ENCODE peak calls at places on chromosomes 4 and X, in six cellular contexts. One of them, this sample, is unnamed.

GRCh38 chr4:100008048-100008447 is 58.0 kb upstream of the H2AZ1 start:
- DNase-seq in PC-9: no peak
- DNase-seq in A549: no peak
- DNase-seq in suprapubic skin: no peak
- DNase-seq in gastrocnemius medialis: no peak
- DNase-seq in GM12878: no peak
- DNase-seq in this sample: no peak

GRCh38 chrX:66676413-66676812 is 37.5 kb upstream of the EDA2R start:
- DNase-seq in PC-9: no peak
- DNase-seq in gastrocnemius medialis: no peak
- DNase-seq in suprapubic skin: no peak
- DNase-seq in GM12878: no peak
- DNase-seq in A549: no peak
- DNase-seq in this sample: no peak

GRCh38 chr4:115671581-115671980 is 558.2 kb upstream of the NDST4 start:
- DNase-seq in PC-9: no peak
- DNase-seq in GM12878: no peak
- DNase-seq in suprapubic skin: no peak
- DNase-seq in gastrocnemius medialis: no peak
- DNase-seq in A549: no peak
- DNase-seq in this sample: no peak

GRCh38 chr4:186144596-186145569 is 40.4 kb downstream of the FAM149A start:
- DNase-seq in suprapubic skin: peak; percentile 82
- DNase-seq in A549: peak; percentile 13
- DNase-seq in GM12878: no peak
- DNase-seq in gastrocnemius medialis: no peak
- DNase-seq in PC-9: no peak
- DNase-seq in this sample: no peak

GRCh38 chrX:39816871-39817731 is 280.7 kb downstream of the BCOR start:
- DNase-seq in PC-9: no peak
- DNase-seq in A549: no peak
- DNase-seq in gastrocnemius medialis: no peak
- DNase-seq in GM12878: no peak
- DNase-seq in suprapubic skin: no peak
- DNase-seq in this sample: peak; percentile 36

GRCh38 chr4:14908635-14909034 is 93.6 kb upstream of the CPEB2 start:
- DNase-seq in suprapubic skin: no peak
- DNase-seq in A549: no peak
- DNase-seq in GM12878: no peak
- DNase-seq in gastrocnemius medialis: no peak
- DNase-seq in PC-9: peak; percentile 88
- DNase-seq in this sample: no peak

GRCh38 chr4:101199507-101200285 is 147.6 kb downstream of the PPP3CA start:
- DNase-seq in GM12878: no peak
- DNase-seq in suprapubic skin: no peak
- DNase-seq in A549: no peak
- DNase-seq in gastrocnemius medialis: no peak
- DNase-seq in PC-9: no peak
- DNase-seq in this sample: no peak

GRCh38 chr4:98627883-98628282 is 30.5 kb downstream of the TSPAN5 start:
- DNase-seq in A549: no peak
- DNase-seq in gastrocnemius medialis: no peak
- DNase-seq in suprapubic skin: no peak
- DNase-seq in GM12878: no peak
- DNase-seq in PC-9: peak; percentile 52
- DNase-seq in this sample: no peak

GRCh38 chr4:47031713-47032404 is 492 bp downstream of the GABRB1 start:
- DNase-seq in PC-9: no peak
- DNase-seq in GM12878: no peak
- DNase-seq in gastrocnemius medialis: no peak
- DNase-seq in suprapubic skin: no peak
- DNase-seq in A549: no peak
- DNase-seq in this sample: no peak
- H3K4me3 ChIP-seq in PC-9: peak overlapping the region; percentile 54
- H3K4me3 ChIP-seq in GM12878: peak overlapping the region; percentile 21
- H3K4me3 ChIP-seq in gastrocnemius medialis: no peak overlapping the region
- H3K4me3 ChIP-seq in suprapubic skin: peak overlapping the region; percentile 51
- H3K4me3 ChIP-seq in A549: peak overlapping the region; percentile 31
- H3K4me3 ChIP-seq in this sample: peak overlapping the region; percentile 70

GRCh38 chr4:94410678-94411206 is 41.0 kb upstream of the PDLIM5 start:
- DNase-seq in A549: peak; percentile 35
- DNase-seq in gastrocnemius medialis: peak; percentile 87
- DNase-seq in PC-9: no peak
- DNase-seq in suprapubic skin: peak; percentile 70
- DNase-seq in GM12878: no peak
- DNase-seq in this sample: no peak
- H3K27ac ChIP-seq in A549: peak overlapping the region; percentile 88
- H3K27ac ChIP-seq in gastrocnemius medialis: peak overlapping the region; percentile 88
- H3K27ac ChIP-seq in PC-9: no peak overlapping the region
- H3K27ac ChIP-seq in suprapubic skin: no peak overlapping the region
- H3K27ac ChIP-seq in GM12878: no peak overlapping the region
- H3K27ac ChIP-seq in this sample: no peak overlapping the region

GRCh38 chr4:65550500-65550899 is 119.8 kb downstream of the EPHA5 start:
- DNase-seq in GM12878: no peak
- DNase-seq in gastrocnemius medialis: no peak
- DNase-seq in PC-9: no peak
- DNase-seq in suprapubic skin: no peak
- DNase-seq in A549: no peak
- DNase-seq in this sample: no peak

GRCh38 chr4:65546882-65547281 is 123.4 kb downstream of the EPHA5 start:
- DNase-seq in suprapubic skin: no peak
- DNase-seq in gastrocnemius medialis: no peak
- DNase-seq in GM12878: no peak
- DNase-seq in A549: no peak
- DNase-seq in PC-9: no peak
- DNase-seq in this sample: no peak

GRCh38 chr4:65552071-65552470 is 118.2 kb downstream of the EPHA5 start:
- DNase-seq in gastrocnemius medialis: no peak
- DNase-seq in GM12878: no peak
- DNase-seq in PC-9: no peak
- DNase-seq in A549: no peak
- DNase-seq in suprapubic skin: no peak
- DNase-seq in this sample: no peak
- H3K4me1 ChIP-seq in gastrocnemius medialis: no peaks in the 10 kb centered on the region
- H3K4me1 ChIP-seq in GM12878: no peaks in the 10 kb centered on the region
- H3K4me1 ChIP-seq in PC-9: no peaks in the 10 kb centered on the region
- H3K4me1 ChIP-seq in A549: no peaks in the 10 kb centered on the region
- H3K4me1 ChIP-seq in suprapubic skin: no peaks in the 10 kb centered on the region
- H3K4me1 ChIP-seq in this sample: no peaks in the 10 kb centered on the region

DNA sequence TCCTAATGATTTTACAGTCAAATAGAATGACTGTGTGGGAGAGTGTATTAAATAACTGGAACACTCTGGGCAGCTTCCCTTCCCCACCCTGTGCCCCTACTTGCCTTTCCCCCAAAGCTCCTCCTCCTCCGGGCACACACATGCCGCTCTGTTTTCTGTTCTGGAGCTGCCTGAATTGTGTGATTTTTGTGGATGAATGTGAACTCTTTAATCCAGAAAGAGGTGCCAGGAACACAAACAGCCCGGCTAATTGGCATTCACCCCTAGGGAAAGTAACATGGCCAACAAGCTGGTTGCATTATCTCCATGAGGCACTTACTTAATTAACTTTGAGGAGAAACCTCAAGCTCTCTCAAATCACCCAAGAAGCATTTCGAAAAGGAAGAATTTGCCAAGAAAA is 28.2 kb downstream of the FGF2 start:
- DNase-seq in GM12878: no peak
- DNase-seq in PC-9: peak; percentile 6
- DNase-seq in suprapubic skin: no peak
- DNase-seq in A549: no peak
- DNase-seq in gastrocnemius medialis: no peak
- DNase-seq in this sample: no peak
- H3K4me3 ChIP-seq in GM12878: no peak overlapping the region
- H3K4me3 ChIP-seq in PC-9: no peak overlapping the region
- H3K4me3 ChIP-seq in suprapubic skin: peak overlapping the region; percentile 21
- H3K4me3 ChIP-seq in A549: peak overlapping the region; percentile 3
- H3K4me3 ChIP-seq in gastrocnemius medialis: peak overlapping the region; percentile 19
- H3K4me3 ChIP-seq in this sample: no peak overlapping the region

GRCh38 chrX:68697465-68698125 is 50.1 kb downstream of the STARD8 start:
- DNase-seq in suprapubic skin: no peak
- DNase-seq in gastrocnemius medialis: no peak
- DNase-seq in GM12878: no peak
- DNase-seq in PC-9: no peak
- DNase-seq in A549: no peak
- DNase-seq in this sample: no peak
- H3K27ac ChIP-seq in suprapubic skin: no peak overlapping the region
- H3K27ac ChIP-seq in gastrocnemius medialis: peak overlapping the region; percentile 86
- H3K27ac ChIP-seq in GM12878: no peak overlapping the region
- H3K27ac ChIP-seq in PC-9: no peak overlapping the region
- H3K27ac ChIP-seq in A549: no peak overlapping the region
- H3K27ac ChIP-seq in this sample: no peak overlapping the region

DNA sequence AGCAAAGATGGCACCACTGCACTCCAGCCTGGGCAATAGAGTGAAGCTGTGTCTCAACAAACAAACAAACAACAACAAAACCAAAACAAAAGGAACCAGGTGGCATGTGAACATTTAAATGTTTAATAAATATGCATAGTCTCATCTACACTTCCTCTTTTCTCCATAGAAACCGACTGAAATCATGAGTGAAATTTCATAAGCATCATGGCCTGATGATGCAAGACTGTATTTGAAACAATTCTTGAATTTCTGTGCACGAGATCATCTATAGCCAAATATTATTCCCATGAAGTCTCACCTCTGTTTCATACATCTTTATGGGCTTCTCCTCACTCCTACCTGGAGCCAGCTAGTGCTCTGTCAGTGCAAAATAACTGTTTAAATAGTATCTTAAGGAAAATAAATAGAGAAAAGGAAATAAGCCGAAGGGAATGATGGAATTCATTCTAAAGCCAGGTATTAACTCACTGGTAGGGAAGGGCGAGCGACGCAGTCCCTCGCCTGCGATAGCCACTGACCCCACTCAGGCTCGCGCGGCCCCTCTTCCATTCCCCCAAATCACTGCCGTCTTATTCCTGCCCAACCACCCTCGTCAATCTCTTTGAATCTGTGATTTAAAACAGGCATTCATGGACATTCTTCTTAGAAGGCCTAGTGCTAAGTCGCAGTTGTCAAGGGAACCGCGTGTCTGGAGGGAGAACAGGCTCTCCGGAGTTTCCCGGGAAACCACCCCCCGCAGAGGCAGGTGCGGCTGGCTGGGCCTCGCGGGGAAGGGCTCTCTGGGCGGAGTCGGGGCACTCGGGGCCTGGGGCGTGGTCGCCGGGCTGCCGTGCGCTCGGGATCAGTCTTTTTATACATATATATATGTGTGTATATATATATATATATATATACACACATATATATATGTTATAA is 52.4 kb upstream of the TRIM2 start:
- DNase-seq in suprapubic skin: no peak
- DNase-seq in PC-9: peak; percentile 66
- DNase-seq in gastrocnemius medialis: no peak
- DNase-seq in GM12878: no peak
- DNase-seq in A549: no peak
- DNase-seq in this sample: no peak
- H3K4me1 ChIP-seq in suprapubic skin: peaks cover 20% of the 10 kb centered on the region
- H3K4me1 ChIP-seq in PC-9: peaks cover 15% of the 10 kb centered on the region
- H3K4me1 ChIP-seq in gastrocnemius medialis: peaks cover 16% of the 10 kb centered on the region
- H3K4me1 ChIP-seq in GM12878: peaks cover 28% of the 10 kb centered on the region
- H3K4me1 ChIP-seq in A549: peaks cover 32% of the 10 kb centered on the region
- H3K4me1 ChIP-seq in this sample: peaks cover 22% of the 10 kb centered on the region

GRCh38 chrX:101485212-101486064 is at the start of gene ARMCX4:
- DNase-seq in A549: no peak
- DNase-seq in suprapubic skin: peak; percentile 77
- DNase-seq in GM12878: no peak
- DNase-seq in PC-9: no peak
- DNase-seq in gastrocnemius medialis: peak; percentile 4
- DNase-seq in this sample: peak; percentile 27
- H3K4me3 ChIP-seq in A549: no peak within 1 kb of the TSS
- H3K4me3 ChIP-seq in suprapubic skin: peak within 1 kb of the TSS; percentile 55
- H3K4me3 ChIP-seq in GM12878: no peak within 1 kb of the TSS
- H3K4me3 ChIP-seq in PC-9: no peak within 1 kb of the TSS
- H3K4me3 ChIP-seq in gastrocnemius medialis: peak within 1 kb of the TSS; percentile 49
- H3K4me3 ChIP-seq in this sample: peak within 1 kb of the TSS; percentile 55

GRCh38 chr4:119795986-119796578 is 167.5 kb upstream of the PDE5A start:
- DNase-seq in A549: no peak
- DNase-seq in gastrocnemius medialis: no peak
- DNase-seq in PC-9: no peak
- DNase-seq in suprapubic skin: no peak
- DNase-seq in GM12878: no peak
- DNase-seq in this sample: no peak
- H3K27ac ChIP-seq in A549: no peak overlapping the region
- H3K27ac ChIP-seq in gastrocnemius medialis: no peak overlapping the region
- H3K27ac ChIP-seq in PC-9: no peak overlapping the region
- H3K27ac ChIP-seq in suprapubic skin: no peak overlapping the region
- H3K27ac ChIP-seq in GM12878: no peak overlapping the region
- H3K27ac ChIP-seq in this sample: no peak overlapping the region

GRCh38 chr4:74370912-74371311 is 6.0 kb downstream of the EREG start:
- DNase-seq in gastrocnemius medialis: no peak
- DNase-seq in A549: peak; percentile 20
- DNase-seq in PC-9: peak; percentile 41
- DNase-seq in GM12878: no peak
- DNase-seq in suprapubic skin: no peak
- DNase-seq in this sample: peak; percentile 6
- H3K4me1 ChIP-seq in gastrocnemius medialis: peaks cover under 1% of the 10 kb centered on the region
- H3K4me1 ChIP-seq in A549: peaks cover 67% of the 10 kb centered on the region
- H3K4me1 ChIP-seq in PC-9: peaks cover 44% of the 10 kb centered on the region
- H3K4me1 ChIP-seq in GM12878: no peaks in the 10 kb centered on the region
- H3K4me1 ChIP-seq in suprapubic skin: peaks cover 5% of the 10 kb centered on the region
- H3K4me1 ChIP-seq in this sample: no peaks in the 10 kb centered on the region

GRCh38 chr4:3220586-3221494 is 28.1 kb upstream of the MSANTD1 start:
- DNase-seq in A549: no peak
- DNase-seq in suprapubic skin: no peak
- DNase-seq in GM12878: no peak
- DNase-seq in PC-9: no peak
- DNase-seq in gastrocnemius medialis: peak; percentile 40
- DNase-seq in this sample: no peak
- H3K4me3 ChIP-seq in A549: no peak overlapping the region
- H3K4me3 ChIP-seq in suprapubic skin: no peak overlapping the region
- H3K4me3 ChIP-seq in GM12878: no peak overlapping the region
- H3K4me3 ChIP-seq in PC-9: no peak overlapping the region
- H3K4me3 ChIP-seq in gastrocnemius medialis: no peak overlapping the region
- H3K4me3 ChIP-seq in this sample: no peak overlapping the region